ENCODE peak calls at places on chromosomes 6 and 20, in four cellular contexts. C is cardiac muscle cell, B is suprapubic skin, F is psoas muscle. M is an unnamed sample. For H3K4me1, the result is how much of the 10 kb centered on the place peaks cover.

GRCh38 chr20:45970646-45971424 is 1.2 kb downstream of the ZNF335 start:
- DNase-seq in B (peak), F (no peak), C (no peak), M (no peak)

GRCh38 chr20:20864346-20865096 is 152.1 kb upstream of the RALGAPA2 start:
- DNase-seq in F (no peak), C (peak), B (no peak), M (peak)

GRCh38 chr6:31582230-31582601 is at the start of gene LTB:
- DNase-seq in C (no peak), B (no peak), F (no peak), M (no peak)

GRCh38 chr20:34220581-34220980 is 20.6 kb upstream of the ASIP start:
- DNase-seq in F (no peak), B (no peak), C (no peak), M (no peak)

GRCh38 chr20:46021361-46022359 is 7.4 kb upstream of the SLC12A5 start:
- DNase-seq in B (no peak), C (peak), F (peak), M (peak)

GRCh38 chr6:52390361-52390727 is 28.4 kb downstream of the PAQR8 start:
- DNase-seq in F (no peak), C (no peak), B (no peak), M (no peak)

GRCh38 chr20:14199111-14199510 is 138.3 kb downstream of the FLRT3 start:
- DNase-seq in F (no peak), B (no peak), C (peak), M (peak)

GRCh38 chr6:36442671-36443497 is at the start of the genes KCTD20 and PXT1:
- DNase-seq in C (peak), F (peak), B (peak), M (peak)

GRCh38 chr20:9218412-9219001 is 149.6 kb downstream of the PLCB4 start:
- DNase-seq in F (no peak), C (no peak), B (no peak), M (no peak)

DNA sequence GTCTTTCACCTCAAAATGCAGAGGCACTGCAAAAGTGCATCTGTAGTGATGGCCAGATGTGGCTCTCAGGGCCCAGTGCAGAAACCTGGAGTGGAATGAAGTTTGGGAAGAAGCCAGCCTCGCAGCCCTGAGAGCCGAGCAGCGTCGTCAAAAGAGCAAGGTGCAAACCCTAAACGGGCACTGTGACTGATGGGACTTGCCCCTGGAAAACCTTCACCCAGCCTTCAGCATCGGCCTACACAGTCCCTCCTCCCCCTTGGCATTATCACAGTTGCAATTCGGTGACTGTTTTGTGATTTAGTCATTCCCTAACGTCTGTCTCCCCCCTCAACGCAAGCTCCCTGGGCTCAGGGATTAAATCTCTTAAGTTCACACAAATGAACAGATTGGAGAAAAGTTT is 38.6 kb downstream of the TAF4 start:
- DNase-seq in B (no peak), F (peak), C (no peak), M (no peak)
- H3K4me1 ChIP-seq in B (under half), F (under half), C (under half), M (under half)

GRCh38 chr20:24968278-24968677 is 19.2 kb downstream of the CST7 start:
- DNase-seq in B (no peak), C (no peak), F (no peak), M (no peak)

GRCh38 chr20:24970030-24970553 is 21.0 kb downstream of the CST7 start:
- DNase-seq in F (no peak), B (no peak), C (no peak), M (no peak)

GRCh38 chr20:24970743-24971142 is 21.7 kb downstream of the CST7 start:
- DNase-seq in B (peak), C (no peak), F (no peak), M (no peak)

GRCh38 chr20:24971702-24972101 is 20.8 kb downstream of the APMAP start:
- DNase-seq in C (no peak), F (no peak), B (no peak), M (no peak)

DNA sequence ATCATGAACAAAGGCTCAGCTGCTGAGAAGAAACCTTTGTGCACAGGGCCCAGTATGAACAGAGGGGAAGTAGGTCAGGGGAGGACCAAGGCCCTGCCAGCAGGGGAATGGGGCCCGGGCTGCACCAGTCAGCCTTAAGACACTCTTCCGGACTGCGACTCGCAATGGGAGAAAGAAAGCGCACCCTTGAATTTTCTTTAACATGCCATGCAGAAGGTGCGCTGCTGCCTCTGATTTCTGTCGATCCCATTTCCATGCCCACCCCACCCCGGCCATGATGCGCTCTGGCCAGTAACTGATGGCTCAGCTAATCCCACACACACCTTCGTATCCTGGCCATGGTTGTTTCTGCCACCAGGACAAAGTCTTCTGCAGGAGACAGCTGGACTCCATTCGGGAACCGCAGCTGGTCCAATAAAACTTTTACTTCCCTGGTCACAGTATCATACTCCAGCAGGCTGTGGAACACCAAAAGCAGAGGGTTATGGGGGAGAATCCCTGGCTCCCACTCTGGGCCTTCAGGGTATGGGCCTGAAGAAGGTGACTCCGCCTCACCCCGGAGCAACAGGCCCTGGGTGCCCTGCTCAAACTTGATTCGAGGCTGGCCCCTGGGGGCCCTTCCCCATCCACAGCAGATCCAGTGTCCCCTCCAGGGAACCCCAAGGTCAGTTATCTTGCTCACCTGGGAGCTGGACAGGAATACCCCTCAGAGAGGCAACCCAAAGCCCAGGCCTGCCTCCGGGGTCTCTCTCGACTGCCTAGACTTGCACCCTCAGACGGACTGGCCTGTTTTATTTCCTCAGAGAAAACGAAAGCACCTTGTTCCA is 20.3 kb downstream of the CST7 start:
- DNase-seq in C (no peak), F (no peak), B (peak), M (no peak)
- H3K4me3 ChIP-seq in C (no peak), F (no peak), B (no peak), M (no peak)

GRCh38 chr20:36483205-36483918 is 58.0 kb upstream of the MYL9 start:
- DNase-seq in C (no peak), B (no peak), F (no peak), M (no peak)
- H3K4me1 ChIP-seq in C (under half), B (half or more), F (half or more), M (under half)

GRCh38 chr6:122789862-122790739 is 1.0 kb downstream of the SMPDL3A start:
- DNase-seq in C (peak), F (peak), B (no peak), M (peak)

GRCh38 chr6:122790740-122791679 is 2.0 kb downstream of the SMPDL3A start:
- DNase-seq in C (peak), B (no peak), F (no peak), M (peak)

GRCh38 chr6:122788663-122789062 is 395 bp upstream of the SMPDL3A start:
- DNase-seq in B (no peak), C (peak), F (no peak), M (no peak)

GRCh38 chr6:122789078-122789861 is at the start of gene SMPDL3A:
- DNase-seq in B (peak), F (peak), C (peak), M (peak)

GRCh38 chr6:122788208-122788607 is 850 bp upstream of the SMPDL3A start:
- DNase-seq in B (no peak), F (no peak), C (no peak), M (no peak)
- H3K4me3 ChIP-seq in B (peak), F (no peak), C (no peak), M (peak)

DNA sequence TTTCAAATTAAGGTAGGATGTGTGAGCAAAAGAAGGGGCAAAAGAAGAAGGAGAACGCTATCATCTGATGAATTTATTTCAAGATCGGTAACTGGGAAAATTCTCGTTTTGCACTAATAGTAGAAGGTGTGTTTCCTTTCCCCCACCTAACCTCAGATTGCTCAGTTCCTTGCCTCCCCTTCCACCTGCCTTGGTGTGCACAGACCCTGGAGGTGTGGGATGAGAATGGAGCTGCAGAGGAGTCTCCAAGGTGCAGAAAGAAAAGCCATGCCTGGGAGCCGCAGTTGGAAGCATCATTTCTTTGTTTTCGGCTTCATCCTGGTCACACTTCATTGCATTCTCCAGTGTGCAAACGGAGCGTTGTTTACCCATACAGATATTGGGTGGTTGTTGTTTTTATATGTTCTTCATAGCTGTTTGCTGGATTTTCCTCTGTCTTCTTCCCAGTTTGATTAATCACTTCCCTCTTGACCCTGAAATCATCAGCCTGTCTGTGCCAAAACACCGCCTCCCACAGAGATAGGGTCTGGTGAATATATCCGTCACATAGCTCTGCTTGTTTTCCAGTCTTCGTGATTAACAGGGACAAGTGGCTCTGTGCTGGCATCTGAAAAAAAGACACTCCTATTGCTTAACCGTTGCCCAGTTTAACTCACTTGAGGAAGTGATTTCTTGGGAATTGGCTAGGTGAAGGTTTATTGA is 40.2 kb upstream of the NEDD9 start:
- DNase-seq in C (peak), F (no peak), B (no peak), M (peak)
- H3K4me1 ChIP-seq in C (half or more), F (under half), B (under half), M (under half)

DNA sequence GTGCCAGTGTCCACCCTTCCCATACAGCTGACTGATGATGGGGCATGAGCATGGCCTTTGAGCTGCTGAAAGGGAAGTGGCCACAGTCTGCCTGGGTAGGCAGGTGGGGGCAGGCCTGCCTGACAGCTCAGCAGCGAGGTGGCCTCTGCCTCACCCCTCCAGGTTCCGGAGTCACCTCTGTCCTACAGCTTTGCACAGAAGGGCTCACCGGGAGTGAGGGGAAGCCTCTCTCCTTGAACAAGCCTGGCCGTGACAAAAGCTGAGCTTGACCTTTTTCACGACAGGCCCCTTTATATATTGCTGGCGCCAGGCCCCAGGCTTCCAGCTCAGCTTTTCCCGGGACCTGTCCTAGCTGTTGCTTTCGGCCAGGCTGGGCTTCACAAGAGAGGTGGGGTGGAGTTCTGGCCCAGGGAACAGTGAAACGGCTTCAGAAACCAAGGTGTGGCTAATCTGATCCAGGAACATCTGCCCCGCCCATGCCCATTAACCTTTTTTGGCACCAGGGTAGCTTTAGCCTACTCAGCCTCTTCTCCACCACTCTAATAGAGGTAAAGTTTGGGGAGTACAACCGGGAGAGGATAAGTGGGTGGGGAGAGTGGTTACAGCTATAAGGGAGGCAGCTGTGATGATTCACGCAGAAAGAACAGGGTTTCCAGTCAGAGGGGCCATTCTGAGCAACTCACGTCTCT is 42.9 kb downstream of the C6orf132 start:
- DNase-seq in B (no peak), F (no peak), C (no peak), M (peak)
- H3K4me3 ChIP-seq in B (peak), F (no peak), C (no peak), M (no peak)

GRCh38 chr6:6920984-6921313 is 186.8 kb upstream of the RREB1 start:
- DNase-seq in C (no peak), F (no peak), B (no peak), M (peak)
- H3K4me1 ChIP-seq in C (under half), F (under half), B (under half), M (under half)